ENCODE peak calls at places on chromosomes 12 and 14, in seven cellular contexts. R is neuronal stem cell, I is mammary epithelial cell, P is fibroblast of lung, L is GM23248, K is K562, B is IMR-90. X is an unnamed sample.

GRCh38 chr14:105143451-105144230 is 24.9 kb downstream of the JAG2 start:
- DNase-seq in R (no peak), I (no peak), P (no peak), L (no peak), K (no peak), B (no peak), X (no peak)

GRCh38 chr12:78120866-78121590 is 290.3 kb downstream of the NAV3 start:
- DNase-seq in R (no peak), I (no peak), P (peak), L (peak), K (no peak), B (peak), X (no peak)

GRCh38 chr12:130916251-130916911 is 37.3 kb upstream of the ADGRD1 start:
- DNase-seq in R (peak), I (peak), P (peak), L (peak), K (peak), B (peak), X (peak)

GRCh38 chr14:74425525-74426201 is 347 bp downstream of the SYNDIG1L start:
- DNase-seq in R (peak), I (no peak), P (no peak), L (peak), K (peak), B (no peak), X (peak)

GRCh38 chr14:91205449-91205848 is 39.1 kb downstream of the GPR68 start:
- DNase-seq in R (no peak), I (no peak), P (no peak), L (no peak), K (no peak), B (no peak), X (no peak)

GRCh38 chr12:60259241-60259640 is 663.4 kb downstream of the SLC16A7 start:
- DNase-seq in R (no peak), I (no peak), P (no peak), L (no peak), K (no peak), B (no peak), X (no peak)

GRCh38 chr14:83556746-83557460 is 1973.0 kb upstream of the FLRT2 start:
- DNase-seq in R (no peak), I (no peak), P (peak), L (peak), K (no peak), B (peak), X (no peak)

GRCh38 chr12:32120419-32120818 is 13.8 kb downstream of the BICD1 start:
- DNase-seq in R (no peak), I (no peak), P (no peak), L (no peak), K (no peak), B (peak), X (no peak)

GRCh38 chr14:56808314-56809201 is 1.7 kb downstream of the OTX2 start:
- DNase-seq in R (no peak), I (no peak), P (no peak), L (no peak), K (no peak), B (no peak), X (peak)

GRCh38 chr12:57549909-57550627 is at the start of gene KIF5A:
- DNase-seq in R (peak), I (no peak), P (no peak), L (peak), K (peak), B (no peak), X (peak)

GRCh38 chr12:93425736-93426363 is 15.9 kb downstream of the UBE2N start:
- DNase-seq in R (no peak), I (no peak), P (no peak), L (no peak), K (no peak), B (no peak), X (no peak)

GRCh38 chr14:65478596-65478995 is 66.1 kb downstream of the FUT8 start:
- DNase-seq in R (no peak), I (peak), P (no peak), L (peak), K (no peak), B (peak), X (peak)

GRCh38 chr12:118035194-118036041 is 18.9 kb downstream of the RFC5 start:
- DNase-seq in R (no peak), I (no peak), P (peak), L (peak), K (no peak), B (peak), X (peak)

GRCh38 chr14:31456841-31457664 is at the start of gene DTD2:
- DNase-seq in R (peak), I (peak), P (peak), L (peak), K (peak), B (peak), X (peak)

GRCh38 chr12:108966378-108967151 is 54.3 kb downstream of the SVOP start:
- DNase-seq in R (no peak), I (no peak), P (no peak), L (no peak), K (no peak), B (no peak), X (no peak)

GRCh38 chr14:75566321-75566720 is 12.1 kb upstream of the FLVCR2 start:
- DNase-seq in R (no peak), I (no peak), P (no peak), L (peak), K (no peak), B (no peak), X (no peak)

GRCh38 chr14:28780843-28781503 is 14.4 kb downstream of the FOXG1 start:
- DNase-seq in R (no peak), I (no peak), P (no peak), L (no peak), K (no peak), B (no peak), X (peak)

GRCh38 chr12:91778938-91779400 is 366.7 kb downstream of the BTG1 start:
- DNase-seq in R (no peak), I (peak), P (peak), L (peak), K (peak), B (peak), X (no peak)

GRCh38 chr14:35687335-35687939 is 121.7 kb downstream of the RALGAPA1 start:
- DNase-seq in R (peak), I (peak), P (peak), L (peak), K (peak), B (peak), X (peak)

GRCh38 chr12:103538397-103538796 is 42.6 kb upstream of the C12orf42 start:
- DNase-seq in R (no peak), I (peak), P (no peak), L (peak), K (no peak), B (no peak), X (no peak)

GRCh38 chr12:100268835-100269564 is 2.0 kb downstream of the SCYL2 start:
- DNase-seq in R (no peak), I (peak), P (peak), L (peak), K (no peak), B (peak), X (no peak)

GRCh38 chr12:12812605-12813119 is 484 bp upstream of the DDX47 start:
- DNase-seq in R (no peak), I (no peak), P (no peak), L (no peak), K (peak), B (no peak), X (no peak)
- H3K9ac ChIP-seq in R (no peak), I (no peak), P (no peak), L (no peak), K (no peak), B (no peak), X (no peak)

GRCh38 chr12:55739025-55739378 is 3.9 kb upstream of the GDF11 start:
- DNase-seq in R (no peak), I (no peak), P (no peak), L (no peak), K (no peak), B (no peak), X (no peak)
- H2AFZ ChIP-seq in R (no peak), I (no peak), P (no peak), L (no peak), K (peak), B (no peak), X (no peak)

DNA sequence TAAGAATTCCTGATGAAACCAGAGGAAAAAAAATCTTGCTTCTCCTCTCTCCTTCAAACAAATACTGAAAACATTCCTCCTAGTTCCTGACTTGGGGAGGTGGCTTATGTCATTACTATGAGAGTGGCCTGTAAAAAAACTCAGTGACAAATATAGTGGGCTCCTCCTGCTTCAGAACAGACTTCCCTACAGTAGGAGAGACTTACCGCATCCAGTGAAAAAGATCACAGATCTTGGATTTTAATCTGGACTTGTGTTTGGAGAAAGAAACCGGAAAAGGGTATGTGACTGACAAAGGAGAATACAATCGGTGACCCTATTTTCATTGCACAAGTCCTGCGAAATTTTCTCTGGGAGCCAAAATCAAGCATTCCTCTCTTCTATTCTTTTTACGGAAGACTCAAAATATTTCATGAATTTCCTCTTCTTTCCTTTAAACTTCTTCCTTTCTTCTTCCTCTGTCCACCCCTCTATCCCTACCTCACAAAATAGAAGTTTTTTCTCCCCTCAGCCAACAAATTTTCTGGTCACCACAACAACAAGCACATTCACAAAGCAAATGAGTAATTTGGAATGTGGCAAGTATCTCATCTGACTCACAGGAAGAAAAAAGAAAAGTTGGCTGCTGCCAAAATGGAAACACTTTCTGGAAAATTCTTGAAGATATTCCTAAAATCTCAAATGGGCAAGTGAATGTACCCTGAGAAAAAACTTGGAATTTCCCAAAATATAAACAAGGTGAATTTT is 185.1 kb upstream of the CDKN3 start:
- DNase-seq in R (no peak), I (peak), P (peak), L (peak), K (no peak), B (peak), X (no peak)
- H3K9ac ChIP-seq in R (no peak), I (peak), P (no peak), L (peak), K (no peak), B (no peak), X (no peak)

GRCh38 chr12:119691202-119691846 is 23.4 kb downstream of the PRKAB1 start:
- DNase-seq in R (no peak), I (no peak), P (no peak), L (no peak), K (no peak), B (no peak), X (no peak)
- H2AFZ ChIP-seq in R (no peak), I (no peak), P (no peak), L (no peak), K (no peak), B (no peak), X (no peak)

GRCh38 chr12:14408208-14408607 is 42.7 kb downstream of the ATF7IP start:
- DNase-seq in R (no peak), I (no peak), P (peak), L (peak), K (peak), B (peak), X (no peak)

GRCh38 chr12:14410841-14411569 is 45.5 kb downstream of the ATF7IP start:
- DNase-seq in R (no peak), I (peak), P (no peak), L (peak), K (no peak), B (no peak), X (no peak)

DNA sequence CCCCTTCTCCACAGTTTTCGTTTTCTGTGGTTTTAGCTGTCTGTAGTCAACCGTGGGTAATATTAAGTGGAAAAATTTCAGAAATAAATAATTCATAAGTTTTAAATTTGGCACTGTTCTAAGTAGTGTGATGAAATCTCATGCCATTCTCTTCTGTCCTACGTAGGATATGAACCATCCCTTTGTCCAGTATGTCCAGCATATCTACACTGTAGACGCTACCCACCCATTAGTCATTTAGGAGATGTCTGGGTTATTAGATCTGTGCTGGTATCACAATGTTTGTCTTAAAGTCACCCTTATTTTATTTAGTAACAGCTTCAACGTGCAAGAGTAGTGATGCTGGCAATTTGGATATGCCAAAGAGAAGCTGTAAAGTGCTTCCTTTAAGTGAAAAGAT is 44.7 kb downstream of the ATF7IP start:
- DNase-seq in R (no peak), I (peak), P (no peak), L (peak), K (no peak), B (no peak), X (no peak)
- H3K9ac ChIP-seq in R (no peak), I (no peak), P (no peak), L (no peak), K (no peak), B (no peak), X (no peak)

GRCh38 chr12:132908145-132909029 is 21.0 kb upstream of the CHFR start:
- DNase-seq in R (peak), I (peak), P (peak), L (peak), K (peak), B (peak), X (peak)
- H2AFZ ChIP-seq in R (peak), I (peak), P (peak), L (peak), K (peak), B (peak), X (peak)